ENCODE peak calls at places on chromosomes 6 and 20, in four cellular contexts. L is stomach, I is A549, U is HCT116. C is an unnamed sample.

GRCh38 chr6:108661430-108661829 is 100.7 kb downstream of the FOXO3 start:
- DNase-seq in L (no peak), I (no peak), U (no peak), C (no peak)

GRCh38 chr6:136113736-136114173 is 136.4 kb downstream of the MTFR2 start:
- DNase-seq in U (no peak), I (no peak), L (no peak), C (peak; percentile 60)

GRCh38 chr6:129490551-129491245 is 219.3 kb downstream of the ARHGAP18 start:
- DNase-seq in I (peak; percentile 62), L (no peak), U (peak; percentile 94), C (no peak)

GRCh38 chr6:15421945-15422733 is 176.3 kb downstream of the JARID2 start:
- DNase-seq in U (no peak), L (no peak), I (no peak), C (no peak)

GRCh38 chr6:159042003-159042823 is 2.6 kb downstream of the TAGAP start:
- DNase-seq in U (peak; percentile 68), L (peak; percentile 77), I (peak; percentile 64), C (peak; percentile 77)

GRCh38 chr6:128600397-128600951 is 80.1 kb upstream of the PTPRK start:
- DNase-seq in U (no peak), I (peak; percentile 2), L (no peak), C (no peak)

GRCh38 chr6:43011207-43011606 is 2.5 kb downstream of the MEA1 start:
- DNase-seq in L (no peak), U (no peak), I (no peak), C (no peak)

GRCh38 chr6:169215201-169215661 is 38.4 kb downstream of the THBS2 start:
- DNase-seq in L (no peak), I (no peak), U (no peak), C (no peak)

GRCh38 chr20:60962367-60963045 is 289.6 kb upstream of the CDH4 start:
- DNase-seq in I (no peak), L (no peak), U (no peak), C (no peak)

GRCh38 chr6:2976571-2977085 is 5.3 kb upstream of the SERPINB6 start:
- DNase-seq in U (no peak), I (peak; percentile 34), L (no peak), C (no peak)

GRCh38 chr6:142845624-142846458 is 99.1 kb downstream of the HIVEP2 start:
- DNase-seq in I (no peak), U (peak; percentile 74), L (peak; percentile 84), C (peak; percentile 89)
- TF ChIP-seq POLR2A in I (no peak), U (no peak), L (no peak), C (no peak)

GRCh38 chr6:163405412-163406309 is 8.9 kb upstream of the QKI start:
- DNase-seq in L (peak; percentile 69), U (no peak), I (no peak), C (peak; percentile 85)
- TF ChIP-seq POLR2A in L (no peak), U (no peak), I (no peak), C (no peak)

DNA sequence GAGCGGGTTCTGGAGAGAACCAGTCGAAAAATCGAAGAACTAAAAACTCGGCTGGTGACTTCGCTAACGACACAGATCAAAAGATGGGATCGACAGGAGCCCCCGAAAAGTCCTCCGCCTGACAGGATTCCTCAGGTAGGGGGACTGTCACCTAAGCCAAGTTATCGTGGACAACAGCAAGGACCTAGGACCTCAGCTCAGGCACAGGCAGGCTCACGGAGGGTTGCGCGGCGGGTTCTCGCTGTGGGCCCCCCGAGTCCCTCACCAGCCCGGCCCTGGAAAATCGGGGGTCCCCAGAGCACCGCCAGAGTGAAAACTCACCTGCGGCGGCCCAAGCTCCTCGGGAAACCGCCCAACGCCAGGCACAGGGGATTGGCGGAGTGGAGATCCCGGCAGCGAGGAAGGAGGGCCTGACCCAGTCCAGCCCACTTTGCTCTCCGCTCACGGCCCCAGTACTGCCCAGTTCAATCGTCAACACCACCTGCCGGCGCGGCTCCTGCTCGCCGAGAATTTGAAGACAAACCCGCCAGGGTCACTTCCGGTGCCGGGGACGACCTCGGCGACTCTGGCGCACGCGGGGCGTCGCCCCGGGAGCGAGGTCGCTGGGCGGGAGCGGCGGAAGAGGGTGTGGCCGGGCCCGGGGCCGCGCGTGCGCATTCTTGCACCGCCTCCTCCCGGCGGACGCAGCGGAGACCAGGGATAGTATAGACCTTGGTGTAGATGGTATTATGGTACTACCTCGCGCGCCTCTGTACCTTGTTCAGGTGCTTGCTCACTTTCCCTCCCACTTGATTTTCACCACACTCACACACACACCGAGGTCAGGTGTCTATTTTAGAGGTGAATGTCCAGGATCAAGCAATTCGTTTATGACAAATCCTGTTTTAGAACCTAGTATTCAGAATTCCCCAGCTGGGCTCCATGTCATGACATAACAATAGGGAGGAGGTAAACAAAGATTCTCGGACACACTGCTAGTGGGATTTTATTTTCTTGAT is at the start of gene KATNA1:
- DNase-seq in U (peak; percentile 83), L (peak; percentile 91), I (peak; percentile 85), C (peak; percentile 91)
- TF ChIP-seq POLR2A in U (peak; percentile 89), L (no peak), I (peak; percentile 54), C (no peak)

GRCh38 chr20:51758978-51759544 is 9.1 kb downstream of the ATP9A start:
- DNase-seq in L (no peak), U (no peak), I (no peak), C (peak; percentile 41)
- TF ChIP-seq POLR2A in L (no peak), U (no peak), I (no peak), C (no peak)

GRCh38 chr6:131627724-131628682 is at the start of gene MED23:
- DNase-seq in U (peak; percentile 92), I (peak; percentile 68), L (peak; percentile 97), C (peak; percentile 94)
- TF ChIP-seq POLR2A in U (no peak), I (peak; percentile 40), L (no peak), C (no peak)

DNA sequence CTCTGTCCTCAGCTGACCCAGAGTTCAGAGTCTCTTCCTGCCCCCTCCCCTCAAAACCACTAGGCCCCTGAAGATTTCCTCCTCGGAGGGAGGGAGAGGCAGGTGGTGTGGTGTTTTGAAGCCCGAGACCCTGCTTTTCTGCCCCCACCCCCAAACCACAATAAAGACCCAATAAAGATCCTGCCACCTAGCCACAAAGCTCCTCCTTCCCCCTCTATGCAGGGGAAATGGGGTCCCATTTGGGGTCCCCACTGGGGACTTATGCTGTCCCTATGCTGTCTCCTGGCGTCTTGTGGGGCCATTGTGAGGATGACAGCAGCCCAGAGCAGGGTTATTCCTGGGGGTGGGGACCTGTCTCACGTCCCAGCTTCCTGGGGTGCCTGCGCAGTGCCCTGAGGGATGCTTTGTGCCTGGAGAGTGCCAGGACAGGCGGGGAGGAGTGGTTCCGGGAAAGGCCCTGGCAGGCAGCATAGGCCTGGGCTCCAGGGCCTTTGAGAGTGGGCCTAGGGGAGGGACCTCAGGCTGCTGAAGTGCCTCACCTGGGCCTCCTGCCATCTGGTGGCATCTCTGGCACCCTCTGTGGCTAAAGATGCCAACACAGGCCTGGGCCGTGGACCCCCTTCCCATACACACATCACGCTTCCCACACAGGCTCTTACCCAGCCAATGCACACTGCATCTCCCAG is 8.0 kb upstream of the ARMC12 start:
- DNase-seq in I (no peak), U (no peak), L (peak; percentile 41), C (peak; percentile 41)
- TF ChIP-seq POLR2A in I (no peak), U (no peak), L (no peak), C (no peak)

C was measured in testis.